ENCODE peak calls at places on chromosomes 13 and 19, in five cellular contexts. N is psoas muscle; L is CD8-positive, alpha-beta memory T cell; Z is A549; P is tibial artery. S is an unnamed sample.

GRCh38 chr19:17687857-17688784 is at the start of gene UNC13A:
- DNase-seq in N (peak), L (peak), Z (peak), P (no peak), S (peak)

GRCh38 chr13:44045179-44045562 is 165.5 kb downstream of the LACC1 start:
- DNase-seq in N (no peak), L (no peak), Z (no peak), P (no peak), S (no peak)

GRCh38 chr19:5882421-5882968 is 12.2 kb upstream of the FUT5 start:
- DNase-seq in N (no peak), L (no peak), Z (no peak), P (no peak), S (no peak)

GRCh38 chr13:44197791-44198770 is 175.5 kb upstream of the SERP2 start:
- DNase-seq in N (no peak), L (no peak), Z (no peak), P (no peak), S (no peak)

GRCh38 chr13:52879950-52880650 is 31.7 kb upstream of the PCDH8 start:
- DNase-seq in N (no peak), L (no peak), Z (no peak), P (no peak), S (no peak)

GRCh38 chr19:35206379-35206778 is 22.2 kb downstream of the FAM187B start:
- DNase-seq in N (no peak), L (peak), Z (no peak), P (no peak), S (peak)

GRCh38 chr19:47019431-47020041 is at the start of gene NPAS1:
- DNase-seq in N (no peak), L (no peak), Z (no peak), P (no peak), S (no peak)

GRCh38 chr19:41860419-41861097 is 503 bp downstream of the RPS19 start:
- DNase-seq in N (peak), L (no peak), Z (no peak), P (no peak), S (no peak)

GRCh38 chr13:113669231-113669870 is 2.3 kb downstream of the GRK1 start:
- DNase-seq in N (peak), L (peak), Z (no peak), P (peak), S (no peak)
- H3K27ac ChIP-seq in N (no peak), L (no peak), Z (no peak), P (no peak), S (no peak)

DNA sequence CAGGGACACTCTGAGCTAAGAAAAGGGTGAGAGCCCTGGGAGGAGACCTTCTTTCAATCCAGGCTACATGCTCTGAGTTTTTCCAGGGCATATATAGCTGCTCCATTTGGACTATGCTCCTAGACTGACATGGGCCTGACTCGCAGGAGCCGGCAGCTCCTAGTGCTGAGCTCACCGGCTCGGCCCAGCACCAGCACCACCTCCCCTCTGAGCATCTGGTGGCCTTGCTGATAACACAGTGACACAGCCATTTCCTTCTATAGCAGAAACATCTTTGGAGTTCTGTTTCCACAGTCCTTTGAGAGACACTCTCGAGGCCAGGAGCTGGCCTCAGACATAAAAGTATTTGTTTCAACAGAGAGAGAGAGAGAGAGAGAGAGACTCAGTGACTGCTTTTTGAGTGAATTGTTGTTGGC is 184.9 kb downstream of the TM9SF2 start:
- DNase-seq in N (no peak), L (no peak), Z (no peak), P (no peak), S (no peak)
- H3K4me3 ChIP-seq in N (no peak), L (no peak), Z (no peak), P (no peak), S (no peak)

GRCh38 chr13:37192986-37193385 is 87.5 kb upstream of the CSNK1A1L start:
- DNase-seq in N (no peak), L (no peak), Z (no peak), P (no peak), S (no peak)
- H3K27ac ChIP-seq in N (no peak), L (no peak), Z (no peak), P (no peak), S (no peak)

GRCh38 chr19:16588089-16588823 is 16.0 kb upstream of the SLC35E1 start:
- DNase-seq in N (peak), L (peak), Z (no peak), P (no peak), S (peak)
- H3K4me3 ChIP-seq in N (peak), L (peak), Z (no peak), P (peak), S (peak)

DNA sequence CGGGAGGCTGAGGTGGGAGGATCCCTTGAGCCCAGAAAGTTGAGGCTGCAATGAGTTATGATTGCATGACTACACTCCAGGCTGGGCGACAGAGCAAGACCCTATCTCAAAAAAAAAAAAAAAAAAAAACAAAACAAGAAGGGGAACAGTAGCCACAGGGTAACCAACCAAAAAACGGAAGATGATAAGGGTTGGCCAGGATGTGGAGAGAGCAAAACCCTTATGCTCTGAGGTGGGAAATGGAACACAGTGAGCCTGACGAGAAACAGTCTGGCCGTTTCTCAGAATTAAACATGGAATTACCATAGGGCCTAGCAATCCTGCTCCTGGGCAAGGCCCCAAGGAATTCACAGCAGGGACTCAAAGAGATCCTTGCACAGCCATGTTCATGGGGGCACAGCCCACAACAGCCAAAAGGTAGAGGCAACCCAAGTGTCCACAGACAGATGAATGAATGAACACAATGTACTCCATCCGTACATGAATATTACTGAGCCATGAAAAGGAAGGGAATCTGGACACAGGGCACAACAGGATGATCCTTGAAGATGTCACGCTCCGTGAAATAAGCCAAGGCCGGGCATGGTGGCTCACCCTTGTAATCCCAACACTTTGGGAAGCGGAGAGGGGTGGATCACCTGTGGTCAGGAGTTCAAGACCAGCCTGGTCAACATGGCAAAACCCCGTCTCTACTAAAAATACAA is 11.3 kb downstream of the NMRK2 start:
- DNase-seq in N (no peak), L (no peak), Z (no peak), P (no peak), S (no peak)
- H3K27ac ChIP-seq in N (peak), L (no peak), Z (no peak), P (no peak), S (no peak)

DNA sequence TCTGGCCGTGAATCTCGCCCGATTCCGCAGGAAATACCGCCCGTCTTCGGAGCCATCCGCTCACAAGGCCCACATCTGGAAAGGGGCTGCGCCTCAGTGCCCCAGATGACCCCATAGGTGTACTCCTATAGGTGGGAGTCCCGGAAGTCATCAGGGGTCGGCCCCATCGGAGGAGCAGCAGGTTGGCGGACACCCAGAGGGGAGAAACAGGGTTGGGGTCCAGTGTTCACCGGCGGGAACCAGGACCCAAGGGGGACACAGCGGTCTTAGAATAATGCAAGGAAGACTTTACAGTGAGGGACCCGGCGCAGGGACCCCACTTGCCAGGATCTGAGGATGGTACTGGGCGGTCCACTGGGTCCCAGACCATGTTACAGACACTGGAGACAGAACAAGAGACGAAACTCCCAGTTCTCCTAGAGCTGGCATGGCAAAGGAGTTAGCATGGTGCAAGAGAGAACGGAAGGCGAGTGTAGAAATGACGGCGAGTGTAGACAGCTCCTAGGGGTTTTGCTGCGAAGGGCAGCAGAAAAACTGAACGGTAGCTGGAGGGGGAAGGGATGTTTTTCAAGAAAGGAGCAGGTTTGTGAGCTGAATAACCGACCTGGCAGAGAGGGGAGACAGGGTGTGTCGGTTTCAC is 4.2 kb upstream of the RGL3 start:
- DNase-seq in N (no peak), L (no peak), Z (no peak), P (no peak), S (no peak)
- H3K4me3 ChIP-seq in N (no peak), L (peak), Z (no peak), P (no peak), S (no peak)

DNA sequence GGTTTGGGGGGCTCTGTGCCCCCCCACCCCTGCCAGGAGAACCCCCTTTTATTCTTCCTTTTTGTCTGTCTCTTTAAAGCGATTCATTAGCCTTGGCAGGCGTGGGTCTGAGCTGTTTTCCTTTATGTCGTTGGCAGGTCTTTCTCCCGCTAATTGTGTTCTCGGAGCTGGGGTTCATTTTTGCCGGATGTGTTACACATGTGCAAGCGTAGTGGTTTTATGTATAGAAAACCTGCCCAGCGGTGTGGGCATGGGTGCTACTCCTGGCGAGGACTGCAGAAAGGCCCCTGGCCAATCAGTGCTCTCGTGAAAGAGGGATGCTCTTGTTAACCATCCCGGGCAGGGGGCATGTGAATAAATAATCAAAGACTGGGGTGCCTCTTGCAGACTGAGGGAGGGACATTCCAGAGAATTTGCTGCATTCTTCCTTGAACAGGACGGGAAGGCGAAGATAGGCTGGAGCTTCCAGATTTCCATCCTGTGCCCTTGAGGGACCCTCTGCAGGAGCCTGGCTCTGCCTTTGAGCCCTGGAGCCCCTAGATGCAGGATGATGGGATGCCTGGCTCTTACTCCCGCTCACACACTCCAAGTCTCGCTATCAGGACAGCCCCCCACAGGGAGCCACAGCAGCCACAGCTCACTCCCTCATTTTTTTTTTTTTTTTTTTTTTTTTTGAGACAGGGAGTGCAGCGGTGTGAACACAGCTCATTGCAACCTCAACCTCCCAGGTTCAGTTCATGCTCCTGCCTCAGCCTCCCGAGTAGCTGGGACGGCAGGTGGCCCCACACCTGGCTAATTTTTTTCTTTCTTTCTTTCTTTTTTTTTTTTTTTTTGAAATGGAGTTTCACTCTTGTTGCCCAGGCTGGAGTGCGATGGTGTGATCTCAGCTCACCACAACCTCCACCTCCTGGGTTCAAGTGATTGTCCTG is 14.2 kb downstream of the CARM1 start:
- DNase-seq in N (no peak), L (no peak), Z (no peak), P (no peak), S (no peak)
- H3K27ac ChIP-seq in N (peak), L (no peak), Z (no peak), P (no peak), S (no peak)

GRCh38 chr19:3606174-3606689 is 443 bp downstream of the TBXA2R start:
- DNase-seq in N (no peak), L (peak), Z (no peak), P (peak), S (no peak)
- H3K4me3 ChIP-seq in N (peak), L (peak), Z (peak), P (peak), S (peak)

GRCh38 chr19:22527554-22527953 is 105.4 kb upstream of the ZNF98 start:
- DNase-seq in N (no peak), L (no peak), Z (no peak), P (no peak), S (no peak)
- H3K27ac ChIP-seq in N (no peak), L (no peak), Z (no peak), P (no peak), S (no peak)

S was measured in CD4-positive, alpha-beta memory T cell.